ENCODE peak calls at places on chromosomes 13 and 19, in five cellular contexts. V is lower lobe of right lung; T is gastrocnemius medialis; J is CD8-positive, alpha-beta T cell; N is A549. P is an unnamed sample.

GRCh38 chr13:63463782-63464610 is 2048.3 kb upstream of the PCDH20 start:
- DNase-seq in N (no peak), V (no peak), J (no peak), T (no peak), P (no peak)

GRCh38 chr19:15937771-15938170 is 3.4 kb upstream of the CYP4F11 start:
- DNase-seq in V (no peak), T (no peak), J (no peak), N (no peak), P (no peak)

GRCh38 chr19:34432797-34433196 is 4.6 kb downstream of the UBA2 start:
- DNase-seq in J (no peak), V (no peak), T (peak; percentile 10), N (peak; percentile 31), P (no peak)

GRCh38 chr19:793775-794174 is 3.5 kb upstream of the PTBP1 start:
- DNase-seq in V (no peak), N (no peak), J (no peak), T (no peak), P (no peak)

GRCh38 chr19:18520848-18521691 is 800 bp downstream of the ELL start:
- DNase-seq in V (no peak), J (no peak), T (no peak), N (no peak), P (peak; percentile 30)

GRCh38 chr13:60146491-60146890 is 17.2 kb downstream of the DIAPH3 start:
- DNase-seq in N (no peak), J (no peak), T (no peak), V (no peak), P (no peak)

GRCh38 chr19:51014242-51014641 is 5.3 kb downstream of the KLK10 start:
- DNase-seq in N (no peak), J (no peak), V (no peak), T (no peak), P (no peak)

GRCh38 chr19:19823916-19824315 is 2.4 kb upstream of the ZNF506 start:
- DNase-seq in T (no peak), V (no peak), N (no peak), J (no peak), P (no peak)

GRCh38 chr13:22357132-22357531 is 686.3 kb downstream of the FGF9 start:
- DNase-seq in V (no peak), T (no peak), N (no peak), J (no peak), P (no peak)
- H3K27ac ChIP-seq in V (no peak overlapping the region), T (no peak overlapping the region), N (no peak overlapping the region), J (no peak overlapping the region), P (no peak overlapping the region)

GRCh38 chr19:48633148-48634035 is 3.8 kb downstream of the DBP start:
- DNase-seq in N (no peak), V (no peak), J (no peak), T (no peak), P (no peak)
- H3K27ac ChIP-seq in N (peak overlapping the region; percentile 92), V (peak overlapping the region; percentile 96), J (peak overlapping the region; percentile 49), T (peak overlapping the region; percentile 100), P (peak overlapping the region; percentile 94)

GRCh38 chr13:86426437-86426836 is 627.2 kb upstream of the SLITRK6 start:
- DNase-seq in T (no peak), J (no peak), V (no peak), N (no peak), P (no peak)

GRCh38 chr13:86425127-86425526 is 625.9 kb upstream of the SLITRK6 start:
- DNase-seq in T (no peak), J (no peak), N (no peak), V (no peak), P (no peak)
- H3K27ac ChIP-seq in T (no peak overlapping the region), J (no peak overlapping the region), N (no peak overlapping the region), V (no peak overlapping the region), P (no peak overlapping the region)

DNA sequence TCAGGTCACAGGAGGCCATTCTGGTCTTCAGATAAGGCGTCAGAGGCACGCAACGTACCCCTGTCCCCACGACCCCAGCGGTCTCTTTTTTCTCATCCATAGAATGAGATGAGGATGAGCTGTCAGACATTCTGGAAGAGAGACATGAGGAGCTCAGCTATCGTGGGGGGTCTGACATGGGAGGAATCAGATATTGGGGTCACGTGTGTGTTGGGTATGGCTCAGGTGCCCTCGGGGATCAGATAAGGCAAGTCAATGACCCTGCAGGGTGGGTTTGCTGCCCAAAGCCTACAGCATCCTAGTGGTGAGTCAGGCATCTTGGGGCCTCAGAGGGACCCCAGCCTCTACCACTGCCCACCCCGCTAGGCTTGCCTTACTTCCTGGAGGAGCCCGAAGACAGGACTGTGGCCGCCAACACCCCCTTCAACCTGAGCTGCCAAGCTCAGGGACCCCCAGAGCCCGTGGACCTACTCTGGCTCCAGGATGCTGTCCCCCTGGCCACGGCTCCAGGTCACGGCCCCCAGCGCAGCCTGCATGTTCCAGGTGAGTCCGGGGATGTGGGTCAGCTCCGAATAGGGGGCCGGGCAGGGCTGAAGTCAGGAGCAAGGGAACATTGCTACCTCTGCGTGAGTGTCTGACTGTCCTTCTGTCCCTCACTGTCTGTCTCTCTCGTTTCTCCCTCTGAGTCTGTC is 2.6 kb downstream of the AXL start:
- DNase-seq in J (no peak), V (no peak), N (no peak), T (no peak), P (no peak)
- H3K27ac ChIP-seq in J (no peak overlapping the region), V (no peak overlapping the region), N (peak overlapping the region; percentile 91), T (peak overlapping the region; percentile 87), P (no peak overlapping the region)

DNA sequence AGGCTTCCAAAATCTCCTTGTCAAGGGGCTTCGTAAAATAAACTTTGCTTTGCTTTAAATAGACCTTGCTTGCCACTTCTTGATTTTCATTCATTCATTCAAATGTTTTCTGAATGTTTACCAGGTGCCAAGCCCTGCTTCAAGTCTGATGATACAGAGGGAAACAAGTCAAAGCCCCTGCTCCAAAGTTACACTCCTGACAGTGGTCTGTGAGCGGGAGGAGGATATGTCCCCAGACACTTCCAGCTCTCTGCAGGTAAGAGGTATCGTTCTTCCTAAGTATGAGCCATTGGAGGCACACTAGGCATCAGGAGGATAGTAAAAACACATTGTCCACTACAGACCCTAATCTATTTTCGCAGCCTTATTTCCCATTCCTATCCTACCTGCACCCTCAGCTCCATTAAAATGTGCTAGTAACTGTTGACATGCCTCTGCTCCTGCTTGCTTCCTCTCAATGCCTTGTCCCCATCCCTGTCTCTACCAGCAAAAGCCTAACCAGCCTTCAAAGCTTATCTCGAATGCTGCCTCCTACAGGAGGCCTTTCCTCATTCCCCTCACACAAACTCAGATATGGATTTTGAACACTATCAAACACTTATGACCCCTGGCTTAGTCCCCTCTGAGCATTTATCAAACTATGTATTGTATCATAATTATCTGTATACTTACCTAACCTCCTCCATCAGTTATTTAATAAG is 6.2 kb upstream of the WBP4 start:
- DNase-seq in T (no peak), J (no peak), V (no peak), N (peak; percentile 33), P (no peak)
- H3K27ac ChIP-seq in T (peak overlapping the region; percentile 100), J (no peak overlapping the region), V (no peak overlapping the region), N (no peak overlapping the region), P (no peak overlapping the region)

GRCh38 chr13:114030666-114031610 is 57.1 kb upstream of the C13orf46 start:
- DNase-seq in V (no peak), N (no peak), J (no peak), T (no peak), P (no peak)
- H3K27ac ChIP-seq in V (no peak overlapping the region), N (no peak overlapping the region), J (no peak overlapping the region), T (no peak overlapping the region), P (no peak overlapping the region)

DNA sequence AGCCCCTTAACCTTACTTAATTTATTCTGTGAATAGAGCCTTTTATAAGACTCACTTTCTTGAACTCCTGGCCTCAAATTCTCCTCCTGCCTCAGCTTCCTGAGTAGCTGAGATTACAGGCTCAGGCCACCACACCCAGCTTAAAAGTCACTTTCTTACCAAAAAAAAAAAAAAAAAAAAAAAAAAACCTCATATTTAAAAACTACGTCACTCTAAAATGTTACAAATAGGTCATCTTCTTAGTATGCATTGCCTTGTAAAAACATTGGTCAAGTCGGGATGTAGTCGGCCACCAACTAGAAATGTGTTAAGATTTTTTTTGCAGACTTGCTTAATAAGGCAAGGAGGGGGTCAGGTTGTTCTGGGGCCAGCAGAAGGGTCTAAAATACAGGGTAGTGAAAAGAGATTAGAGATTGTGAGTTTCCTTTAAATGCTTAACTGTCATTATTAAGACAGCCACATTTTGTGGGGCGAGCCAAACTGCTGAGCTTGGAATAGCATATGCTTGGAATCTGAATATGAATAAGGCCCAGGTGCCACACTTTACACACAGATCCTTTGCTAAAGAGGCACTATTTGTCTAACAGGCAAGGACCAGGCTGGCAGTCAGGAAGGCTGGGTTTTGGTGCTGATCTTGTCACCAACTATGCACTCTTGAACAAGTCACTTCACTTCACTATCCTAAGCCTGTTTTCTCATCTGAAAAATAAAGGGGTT is 16.5 kb upstream of the IL17D start:
- DNase-seq in T (no peak), V (no peak), J (no peak), N (no peak), P (no peak)
- H3K27ac ChIP-seq in T (no peak overlapping the region), V (no peak overlapping the region), J (no peak overlapping the region), N (no peak overlapping the region), P (no peak overlapping the region)

GRCh38 chr19:40739030-40739839 is 11.0 kb downstream of the ACTMAP start:
- DNase-seq in J (no peak), T (no peak), N (no peak), V (no peak), P (no peak)
- H3K27ac ChIP-seq in J (no peak overlapping the region), T (peak overlapping the region; percentile 70), N (no peak overlapping the region), V (peak overlapping the region; percentile 75), P (no peak overlapping the region)

GRCh38 chr19:40800997-40801377 is 2.0 kb downstream of the EGLN2 start:
- DNase-seq in V (no peak), T (no peak), N (no peak), J (no peak), P (no peak)

GRCh38 chr19:40801449-40802299 is 2.7 kb downstream of the EGLN2 start:
- DNase-seq in J (no peak), T (no peak), V (no peak), N (no peak), P (no peak)

GRCh38 chr19:40803170-40803856 is 4.3 kb downstream of the EGLN2 start:
- DNase-seq in V (no peak), T (no peak), J (no peak), N (no peak), P (no peak)

GRCh38 chr19:40803857-40804782 is 5.1 kb downstream of the EGLN2 start:
- DNase-seq in J (peak; percentile 66), V (peak; percentile 83), N (no peak), T (no peak), P (peak; percentile 46)

GRCh38 chr19:40802300-40803169 is 3.5 kb downstream of the EGLN2 start:
- DNase-seq in N (no peak), T (peak; percentile 49), J (no peak), V (no peak), P (no peak)
- H3K27ac ChIP-seq in N (peak overlapping the region; percentile 20), T (peak overlapping the region; percentile 95), J (peak overlapping the region; percentile 66), V (peak overlapping the region; percentile 92), P (peak overlapping the region; percentile 86)

GRCh38 chr13:21673592-21674270 is 2.9 kb downstream of the FGF9 start:
- DNase-seq in T (no peak), J (no peak), V (peak; percentile 62), N (peak; percentile 39), P (no peak)
- H3K27ac ChIP-seq in T (peak overlapping the region; percentile 78), J (no peak overlapping the region), V (no peak overlapping the region), N (peak overlapping the region; percentile 72), P (no peak overlapping the region)

P was measured in CD4-positive, alpha-beta T cell.